ENCODE peak calls at places on chromosome 10, in eight cellular contexts. G is HFFc6, D is posterior vena cava, K is NCI-H1105 treated with DMSO at 0.1 percent for 48 hours, U is nucleus accumbens, H is hippocampal formation, Z is IMR-90, I is GM06990. W is an unnamed sample.

GRCh38 chr10:19133992-19134391 is 85.4 kb downstream of the MALRD1 start:
- DNase-seq in G (no peak), U (no peak), Z (no peak), K (no peak), H (no peak), D (no peak), I (no peak), W (no peak)

GRCh38 chr10:96614515-96614914 is 27.7 kb upstream of the TM9SF3 start:
- DNase-seq in U (no peak), G (peak), Z (peak), D (no peak), I (no peak), H (no peak), K (peak), W (no peak)

GRCh38 chr10:5563991-5564536 is 39.3 kb downstream of the CALML3 start:
- DNase-seq in G (peak), Z (peak), I (no peak), K (no peak), U (no peak), H (no peak), D (peak), W (no peak)

GRCh38 chr10:34080485-34081346 is 734.4 kb downstream of the PARD3 start:
- DNase-seq in Z (no peak), G (no peak), K (no peak), I (no peak), D (peak), U (no peak), H (no peak), W (no peak)

GRCh38 chr10:77111611-77112550 is 525.7 kb downstream of the KCNMA1 start:
- DNase-seq in G (peak), H (no peak), U (no peak), D (no peak), I (no peak), Z (peak), K (peak), W (peak)

GRCh38 chr10:32957341-32958084 is 517 bp downstream of the ITGB1 start:
- DNase-seq in D (peak), I (peak), H (peak), K (no peak), Z (no peak), U (peak), G (no peak), W (no peak)

GRCh38 chr10:13739178-13739577 is 152.4 kb downstream of the PRPF18 start:
- DNase-seq in H (no peak), K (no peak), I (no peak), G (no peak), U (no peak), Z (no peak), D (no peak), W (no peak)

GRCh38 chr10:100729877-100730738 is 15.3 kb upstream of the PAX2 start:
- DNase-seq in Z (no peak), I (no peak), U (no peak), K (no peak), G (no peak), D (peak), H (no peak), W (no peak)

GRCh38 chr10:88926484-88927249 is 25.9 kb downstream of the ACTA2 start:
- DNase-seq in G (peak), H (no peak), D (no peak), Z (peak), K (no peak), U (no peak), I (no peak), W (no peak)

W was measured in GM12864.